ENCODE peak calls at places on chromosome X, in four cellular contexts. U, V, Y and D are unnamed samples.

GRCh38 chrX:42934020-42934701 is 156.2 kb upstream of the PPP1R2C start:
- DNase-seq in Y (no peak), V (no peak), U (no peak), D (no peak)

GRCh38 chrX:6283826-6284225 is 55.2 kb upstream of the NLGN4X start:
- DNase-seq in Y (no peak), U (no peak), V (no peak), D (no peak)

GRCh38 chrX:13885591-13885990 is 68.7 kb upstream of the GPM6B start:
- DNase-seq in U (no peak), Y (no peak), V (no peak), D (no peak)

GRCh38 chrX:9324676-9325075 is 140.2 kb upstream of the TBL1X start:
- DNase-seq in U (no peak), Y (no peak), V (no peak), D (no peak)

GRCh38 chrX:7133036-7133412 is 14.5 kb upstream of the STS start:
- DNase-seq in V (no peak), Y (no peak), U (no peak), D (no peak)

GRCh38 chrX:87517571-87518141 is at the start of gene KLHL4:
- DNase-seq in V (no peak), Y (peak; percentile 80), U (no peak), D (no peak)

GRCh38 chrX:1462596-1463251 is 10.0 kb upstream of the ASMTL start:
- DNase-seq in V (peak; percentile 50), U (no peak), Y (peak; percentile 14), D (peak; percentile 56)

GRCh38 chrX:69221239-69222102 is 56.2 kb upstream of the PJA1 start:
- DNase-seq in Y (no peak), U (no peak), V (no peak), D (no peak)

GRCh38 chrX:74461384-74461783 is 40.1 kb downstream of the SLC16A2 start:
- DNase-seq in U (no peak), Y (peak; percentile 15), V (no peak), D (no peak)

GRCh38 chrX:119238557-119238956 is 2.5 kb downstream of the PGRMC1 start:
- DNase-seq in Y (no peak), V (no peak), U (no peak), D (no peak)

GRCh38 chrX:119235872-119236598 is at the start of gene PGRMC1:
- DNase-seq in V (peak; percentile 90), Y (peak; percentile 83), U (peak; percentile 57), D (peak; percentile 60)

GRCh38 chrX:119234931-119235555 is 1.0 kb upstream of the PGRMC1 start:
- DNase-seq in Y (no peak), U (no peak), V (no peak), D (no peak)

GRCh38 chrX:119237526-119238035 is 1.5 kb downstream of the PGRMC1 start:
- DNase-seq in Y (no peak), U (no peak), V (no peak), D (no peak)

DNA sequence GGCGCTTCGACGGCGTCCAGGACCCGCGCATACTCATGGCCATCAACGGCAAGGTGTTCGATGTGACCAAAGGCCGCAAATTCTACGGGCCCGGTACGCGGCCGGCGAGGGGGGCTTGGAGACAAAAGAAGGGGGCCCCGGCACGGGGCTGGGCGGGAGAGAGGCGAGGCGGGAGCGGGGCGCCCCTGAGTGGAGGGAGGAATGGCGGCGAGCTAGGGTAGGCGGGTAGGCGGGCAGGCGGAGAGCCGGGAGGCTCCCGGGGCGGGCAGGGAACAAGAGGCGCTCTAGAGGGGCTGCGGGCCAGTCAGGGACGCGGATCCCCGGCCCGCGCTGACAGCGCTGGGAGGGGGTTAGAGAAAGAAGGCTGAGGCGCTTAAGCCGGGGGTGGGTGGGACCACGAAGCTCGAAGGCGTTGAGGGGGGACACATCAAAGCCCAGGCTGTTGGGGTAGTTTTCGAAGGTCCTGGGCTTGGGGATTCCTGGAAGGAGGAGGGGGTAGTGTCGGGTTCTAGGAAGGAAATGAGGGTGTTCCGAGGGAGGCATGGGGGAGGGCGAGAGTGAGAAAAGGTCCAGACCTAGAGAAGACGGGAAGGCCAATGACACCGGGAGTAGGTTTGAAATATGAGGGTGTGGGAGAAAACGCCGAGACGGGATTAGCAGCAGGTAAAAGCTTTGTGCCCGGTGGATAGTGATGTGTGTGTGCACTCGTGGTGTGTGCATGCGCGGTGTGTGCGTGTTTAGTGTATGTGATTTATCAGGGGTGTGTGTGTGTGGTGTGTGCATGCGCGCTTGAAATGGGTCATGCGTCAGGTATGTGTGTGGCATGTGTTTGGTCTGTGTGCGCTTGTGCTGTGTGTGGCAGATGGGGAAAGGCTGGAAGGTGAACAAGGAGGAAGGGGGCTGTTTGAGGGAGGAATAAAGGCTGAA is 777 bp downstream of the PGRMC1 start:
- DNase-seq in U (no peak), V (peak; percentile 68), Y (peak; percentile 37), D (no peak)
- TF ChIP-seq POLR2A in U (no peak), V (no peak), Y (no peak), D (no peak)

GRCh38 chrX:24150051-24150790 is 692 bp downstream of the ZFX start:
- DNase-seq in Y (peak; percentile 87), U (peak; percentile 78), V (peak; percentile 89), D (peak; percentile 45)
- TF ChIP-seq POLR2A in Y (no peak), U (peak; percentile 40), V (no peak), D (peak; percentile 50)

DNA sequence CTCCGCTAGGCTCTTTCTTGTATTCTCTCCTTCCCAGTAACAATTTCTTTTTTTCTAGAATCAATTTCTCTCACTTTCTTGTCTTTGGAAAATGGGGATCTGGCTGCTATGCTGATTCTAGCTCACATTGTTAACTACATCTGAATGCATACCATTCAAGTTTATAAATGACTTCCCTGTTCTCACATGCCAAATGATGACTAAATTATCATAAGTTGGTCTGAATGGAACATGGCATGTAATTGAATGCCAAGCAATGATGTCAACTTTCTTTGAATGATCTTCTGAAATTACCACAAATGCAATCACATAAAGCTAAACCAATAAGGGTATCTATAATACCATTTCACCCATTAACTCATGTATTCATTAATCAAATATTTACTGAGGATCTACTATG is 2.7 kb upstream of the ITM2A start:
- DNase-seq in V (no peak), Y (no peak), U (no peak), D (no peak)
- TF ChIP-seq POLR2A in V (no peak), Y (no peak), U (no peak), D (no peak)

GRCh38 chrX:103685396-103685795 is 1.1 kb downstream of the MORF4L2 start:
- DNase-seq in V (no peak), Y (no peak), U (peak; percentile 15), D (no peak)

GRCh38 chrX:103687696-103688191 is 1.2 kb upstream of the MORF4L2 start:
- DNase-seq in U (peak; percentile 41), V (peak; percentile 74), Y (peak; percentile 78), D (peak; percentile 14)

GRCh38 chrX:103686199-103687072 is at the start of gene MORF4L2:
- DNase-seq in U (peak; percentile 81), V (peak; percentile 93), Y (peak; percentile 94), D (peak; percentile 49)

GRCh38 chrX:103688949-103689348 is 2.5 kb upstream of the MORF4L2 start:
- DNase-seq in V (no peak), Y (no peak), U (peak; percentile 13), D (no peak)

DNA sequence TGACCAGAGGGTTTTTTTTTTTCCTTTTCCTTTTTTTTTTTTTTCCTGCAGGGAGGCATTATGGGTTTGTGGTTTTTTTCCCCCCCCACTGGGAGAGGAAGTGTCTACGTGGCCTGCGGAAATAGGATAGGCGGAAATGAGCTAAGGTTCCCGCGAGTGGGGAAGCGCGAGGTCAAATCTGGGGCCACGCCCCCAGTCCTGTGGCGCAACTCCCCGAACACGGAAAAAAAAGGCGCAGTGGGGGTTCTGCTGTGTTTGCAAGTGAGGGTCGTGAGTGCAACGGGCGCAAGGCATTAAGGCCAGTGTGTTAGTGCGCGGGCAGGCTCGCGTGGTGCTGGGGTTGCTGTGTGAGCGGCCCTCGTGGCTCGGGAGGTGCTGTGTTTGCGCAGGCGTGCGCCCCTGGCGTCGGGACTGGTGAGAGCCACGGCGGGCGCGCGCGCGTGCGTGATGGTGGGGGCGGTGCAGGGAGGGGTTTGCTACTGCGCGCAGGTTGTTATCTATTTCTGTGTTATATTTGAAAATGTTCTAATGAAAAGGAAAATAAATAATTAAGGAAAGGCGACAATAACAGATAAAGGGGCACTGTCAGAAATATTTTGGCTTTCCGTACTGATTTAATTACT is 685 bp upstream of the MORF4L2 start:
- DNase-seq in Y (peak; percentile 90), V (peak; percentile 91), U (peak; percentile 34), D (peak; percentile 30)
- TF ChIP-seq POLR2A in Y (peak; percentile 10), V (no peak), U (peak; percentile 63), D (peak; percentile 52)

GRCh38 chrX:40153335-40154221 is 55.8 kb upstream of the BCOR start:
- DNase-seq in U (peak; percentile 35), Y (no peak), V (no peak), D (peak; percentile 39)
- TF ChIP-seq POLR2A in U (peak; percentile 21), Y (no peak), V (no peak), D (peak; percentile 36)